ENCODE peak calls at places on chromosomes 3 and 15, in five cellular contexts. R is breast epithelium, A is left ventricle myocardium inferior, K is adrenal gland, D is IMR-90. X is an unnamed sample.

GRCh38 chr3:107236661-107237375 is 140.4 kb upstream of the CCDC54 start:
- DNase-seq in R (no peak), A (no peak), D (no peak), K (no peak), X (no peak)

GRCh38 chr3:150268426-150269321 is 139.4 kb upstream of the TSC22D2 start:
- DNase-seq in R (no peak), D (peak), K (no peak), A (no peak), X (no peak)

GRCh38 chr3:42533161-42533897 is 30.9 kb downstream of the VIPR1 start:
- DNase-seq in D (no peak), R (no peak), A (no peak), K (no peak), X (no peak)

GRCh38 chr3:156792536-156792935 is 33.6 kb upstream of the LEKR1 start:
- DNase-seq in D (no peak), K (no peak), A (no peak), R (no peak), X (no peak)

GRCh38 chr15:94984886-94985285 is 753.5 kb downstream of the MCTP2 start:
- DNase-seq in R (no peak), K (no peak), A (no peak), D (no peak), X (no peak)

GRCh38 chr15:95684126-95684525 is 646.4 kb upstream of the NR2F2 start:
- DNase-seq in K (no peak), A (no peak), D (no peak), R (no peak), X (no peak)

GRCh38 chr3:42535981-42536784 is 33.7 kb downstream of the VIPR1 start:
- DNase-seq in R (no peak), D (no peak), A (no peak), K (no peak), X (peak)

GRCh38 chr15:82674873-82675272 is 27.7 kb upstream of the CPEB1 start:
- DNase-seq in A (no peak), D (no peak), K (no peak), R (no peak), X (no peak)

GRCh38 chr3:16069149-16069922 is 105.1 kb upstream of the GALNT15 start:
- DNase-seq in A (no peak), K (no peak), R (no peak), D (peak), X (peak)

GRCh38 chr15:25883860-25884259 is 20.7 kb upstream of the ATP10A start:
- DNase-seq in K (no peak), D (peak), R (no peak), A (no peak), X (peak)

GRCh38 chr3:129291487-129291886 is 12.8 kb downstream of the HMCES start:
- DNase-seq in R (no peak), A (no peak), K (no peak), D (peak), X (no peak)

GRCh38 chr3:32004111-32004790 is 22.7 kb downstream of the ZNF860 start:
- DNase-seq in A (no peak), D (no peak), K (no peak), R (no peak), X (no peak)
- TF ChIP-seq CTCF in A (no peak), D (no peak), K (no peak), R (no peak), X (no peak)

DNA sequence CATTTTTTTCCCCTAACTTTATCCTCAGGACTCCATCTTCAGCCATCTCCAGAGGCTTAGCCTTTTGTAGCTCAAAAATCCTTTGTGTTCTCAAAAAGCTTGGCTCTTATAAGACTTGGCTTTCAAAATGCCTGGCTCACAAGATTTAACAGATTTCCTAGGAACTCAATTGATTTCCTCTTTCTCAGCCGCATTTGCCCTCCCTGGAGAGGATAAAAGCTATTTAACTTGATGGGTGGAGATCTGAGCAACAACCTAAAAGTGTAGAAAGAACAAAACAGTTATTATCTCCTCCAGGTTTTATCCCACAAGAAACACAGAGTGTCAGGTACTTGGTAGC is 28.5 kb downstream of the SUCNR1 start:
- DNase-seq in A (no peak), R (no peak), D (no peak), K (no peak), X (no peak)
- H3K27ac ChIP-seq in A (peak), R (no peak), D (no peak), K (no peak), X (no peak)

DNA sequence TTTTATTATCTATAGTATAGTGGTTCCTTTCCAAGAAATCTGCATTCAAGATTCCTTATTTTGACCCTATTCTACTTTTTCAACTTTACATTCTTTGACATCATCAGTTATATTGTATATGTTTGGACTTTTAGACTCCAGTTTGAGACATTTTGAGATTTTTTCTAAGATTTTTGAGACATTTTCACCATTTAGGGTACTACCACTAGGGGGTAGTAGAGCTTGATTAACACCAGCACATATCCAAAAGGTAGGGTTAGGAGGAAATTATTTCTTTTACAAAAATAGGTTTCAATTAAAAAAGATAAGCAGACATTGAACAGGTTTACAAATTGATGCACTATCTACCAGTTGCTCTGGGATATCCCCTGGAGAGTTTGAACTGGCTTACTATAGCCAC is 262.5 kb downstream of the SCAPER start:
- DNase-seq in K (no peak), A (no peak), R (no peak), D (no peak), X (no peak)
- TF ChIP-seq CTCF in K (peak), A (peak), R (no peak), D (peak), X (peak)

GRCh38 chr15:66631616-66632263 is 65.9 kb upstream of the LCTL start:
- DNase-seq in A (no peak), K (no peak), D (no peak), R (no peak), X (no peak)

GRCh38 chr15:66625974-66626373 is 60.2 kb upstream of the LCTL start:
- DNase-seq in D (no peak), R (no peak), A (no peak), K (no peak), X (no peak)

GRCh38 chr15:66630801-66631351 is 65.1 kb upstream of the LCTL start:
- DNase-seq in R (no peak), D (no peak), A (no peak), K (no peak), X (no peak)

GRCh38 chr15:66629817-66630576 is 64.2 kb upstream of the LCTL start:
- DNase-seq in R (no peak), K (no peak), A (no peak), D (no peak), X (no peak)

GRCh38 chr15:66628976-66629723 is 63.4 kb upstream of the LCTL start:
- DNase-seq in R (no peak), K (no peak), A (no peak), D (no peak), X (no peak)
- H3K27ac ChIP-seq in R (no peak), K (no peak), A (peak), D (no peak), X (no peak)

GRCh38 chr15:93563218-93563617 is 474.2 kb upstream of the RGMA start:
- DNase-seq in D (no peak), K (no peak), R (no peak), A (no peak), X (no peak)

GRCh38 chr15:93570571-93570970 is 481.6 kb upstream of the RGMA start:
- DNase-seq in K (no peak), D (no peak), A (no peak), R (no peak), X (no peak)

GRCh38 chr15:93562752-93563151 is 473.7 kb upstream of the RGMA start:
- DNase-seq in A (no peak), R (no peak), K (no peak), D (no peak), X (no peak)

DNA sequence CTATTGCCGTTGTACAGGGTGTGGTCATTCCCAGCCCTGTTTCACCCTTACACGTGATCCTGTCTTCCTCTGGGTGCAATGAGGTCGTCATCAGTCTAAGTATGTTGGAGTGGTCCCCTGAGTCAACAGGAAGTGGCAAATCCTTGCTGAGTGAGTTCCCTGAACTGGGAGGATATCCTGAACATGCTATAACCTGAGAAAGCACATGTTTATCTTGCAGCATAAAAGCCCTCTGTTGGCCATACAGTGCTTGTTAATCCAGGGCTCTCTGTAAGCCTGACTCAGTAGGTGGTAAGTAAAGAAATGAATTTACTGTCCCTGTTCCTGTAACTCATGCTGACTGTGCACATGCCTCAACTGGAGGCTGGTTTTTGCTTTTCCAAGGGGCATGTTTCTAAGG is 477.8 kb upstream of the RGMA start:
- DNase-seq in A (no peak), D (no peak), R (no peak), K (no peak), X (peak)
- TF ChIP-seq CTCF in A (no peak), D (no peak), R (no peak), K (no peak), X (peak)

DNA sequence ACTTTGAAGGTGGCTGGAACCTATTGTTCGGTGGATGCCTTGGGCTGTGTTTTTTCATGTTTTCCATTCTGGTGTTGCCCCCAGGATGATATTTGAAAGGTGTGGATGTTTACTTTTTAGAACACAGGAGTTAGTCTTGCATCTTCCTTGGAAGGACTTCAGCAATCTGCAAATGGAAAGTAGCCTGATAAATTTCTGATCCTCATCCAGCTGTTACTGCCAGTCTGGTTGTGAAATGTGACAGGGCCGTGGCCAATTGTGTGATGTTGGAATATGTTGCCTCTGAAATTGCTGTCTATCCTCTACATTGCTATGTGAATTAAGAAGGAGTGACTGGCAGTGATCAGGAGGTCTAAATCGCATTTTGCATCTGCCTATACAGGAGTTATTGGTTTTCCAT is 382.5 kb upstream of the C2CD4B start:
- DNase-seq in K (no peak), A (no peak), D (no peak), R (no peak), X (no peak)
- H3K27ac ChIP-seq in K (no peak), A (peak), D (no peak), R (no peak), X (no peak)

GRCh38 chr3:132342615-132343014 is 25.4 kb downstream of the ACP3 start:
- DNase-seq in R (no peak), K (no peak), D (no peak), A (no peak), X (no peak)
- TF ChIP-seq CTCF in R (no peak), K (no peak), D (no peak), A (no peak), X (no peak)

DNA sequence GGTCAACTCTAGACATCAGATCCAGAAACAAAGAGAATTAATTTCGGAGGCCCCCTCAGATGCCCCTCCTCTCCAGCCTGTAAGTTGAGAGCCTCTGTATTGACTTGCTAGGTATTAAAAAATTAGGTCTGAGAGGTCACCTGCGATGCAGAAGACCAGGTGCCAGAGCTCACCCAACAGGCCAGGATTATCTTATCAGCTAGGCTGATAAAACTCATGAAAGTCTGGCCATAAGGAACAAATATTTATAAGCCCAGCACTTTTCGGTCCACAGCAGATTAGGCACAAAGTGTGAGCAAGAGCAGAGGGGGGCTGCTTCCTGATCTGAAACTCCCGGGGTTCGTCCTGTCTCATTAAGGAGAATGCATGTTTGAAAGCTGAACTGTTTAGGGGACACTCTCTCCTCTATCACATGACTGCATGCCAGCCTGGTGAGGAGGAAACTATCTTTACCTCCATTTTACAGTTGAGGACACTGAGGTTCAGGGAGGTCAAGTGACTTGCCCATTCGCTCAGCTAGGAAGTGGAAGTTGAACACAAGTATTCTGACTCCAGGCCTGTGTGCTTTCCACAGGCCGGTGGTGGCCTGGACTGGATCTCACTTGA is 39.4 kb upstream of the MAGEF1 start:
- DNase-seq in A (no peak), D (no peak), K (no peak), R (no peak), X (no peak)
- H3K27ac ChIP-seq in A (no peak), D (no peak), K (no peak), R (no peak), X (no peak)

DNA sequence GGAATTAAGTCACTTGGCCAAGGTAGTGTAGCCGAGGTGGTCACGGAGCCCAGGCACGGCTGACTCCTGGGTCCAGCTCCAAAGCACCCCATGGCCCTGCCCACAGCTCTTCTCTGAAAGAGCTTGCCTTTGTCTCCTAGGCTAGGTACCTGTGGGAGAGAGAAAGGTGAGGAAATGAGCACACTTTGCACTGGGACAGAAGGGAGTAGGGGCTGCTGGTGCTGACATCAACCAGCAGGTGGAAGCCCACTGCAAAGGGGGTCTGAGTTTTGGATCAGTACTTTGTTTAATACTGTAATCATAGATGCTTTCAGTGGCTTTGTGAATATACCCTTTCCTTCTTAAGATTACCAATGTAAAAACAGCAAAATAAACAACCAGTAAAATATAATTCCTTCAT is 128.3 kb upstream of the EIF1B start:
- DNase-seq in D (no peak), A (no peak), R (no peak), K (no peak), X (no peak)
- TF ChIP-seq CTCF in D (no peak), A (no peak), R (no peak), K (no peak), X (no peak)

DNA sequence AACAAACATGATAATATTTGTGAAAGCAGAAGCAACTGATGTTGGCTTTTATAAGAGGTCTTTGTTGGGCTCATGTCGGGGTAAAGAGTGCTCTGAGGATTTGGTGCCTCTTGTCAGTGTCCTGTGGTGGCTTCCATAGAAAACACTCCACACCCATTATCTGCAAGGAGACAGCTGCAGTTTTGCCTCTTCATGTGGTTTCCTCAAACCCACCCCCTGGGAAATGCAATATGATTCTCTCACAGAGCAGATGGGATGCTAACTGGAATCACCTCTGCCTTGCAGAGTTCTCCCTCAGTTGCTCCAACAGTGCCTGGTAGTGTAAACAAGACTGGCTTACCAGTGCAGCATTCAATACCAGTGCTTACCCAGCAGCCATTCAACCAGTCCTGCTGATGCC is 771.4 kb upstream of the CFAP20DC start:
- DNase-seq in R (no peak), K (no peak), A (no peak), D (no peak), X (no peak)
- H3K27ac ChIP-seq in R (no peak), K (no peak), A (no peak), D (no peak), X (no peak)